ENCODE peak calls at places on chromosomes 2 and 18, in five cellular contexts. H, L, V, F and U are unnamed samples.

GRCh38 chr18:8699948-8700347 is 5.4 kb upstream of the MTCL1 start:
- DNase-seq in H (no peak), L (no peak), V (no peak), F (no peak), U (no peak)

GRCh38 chr18:9648431-9649163 is 34.2 kb upstream of the PPP4R1 start:
- DNase-seq in H (no peak), L (no peak), V (no peak), F (no peak), U (no peak)

GRCh38 chr18:54995421-54995820 is 36.2 kb upstream of the CCDC68 start:
- DNase-seq in H (no peak), F (no peak), L (no peak), V (no peak), U (no peak)

GRCh38 chr2:42859801-42860200 is 67.4 kb upstream of the HAAO start:
- DNase-seq in L (no peak), V (no peak), F (no peak), H (no peak), U (no peak)

GRCh38 chr2:223264541-223265171 is 212.7 kb downstream of the KCNE4 start:
- DNase-seq in H (no peak), F (no peak), V (no peak), L (no peak), U (no peak)

GRCh38 chr2:102111823-102112222 is 30.7 kb upstream of the IL1R1 start:
- DNase-seq in V (no peak), H (no peak), F (no peak), L (no peak), U (no peak)

GRCh38 chr2:64114063-64114911 is 29.9 kb downstream of the PELI1 start:
- DNase-seq in H (no peak), F (no peak), L (no peak), V (peak), U (no peak)

GRCh38 chr18:657311-657997 is at the start of gene TYMS:
- DNase-seq in V (no peak), F (peak), L (peak), H (peak), U (peak)

GRCh38 chr2:144377929-144378328 is 142.0 kb downstream of the ZEB2 start:
- DNase-seq in V (no peak), F (no peak), L (no peak), H (no peak), U (no peak)

GRCh38 chr2:95115418-95115817 is 6.2 kb downstream of the MRPS5 start:
- DNase-seq in H (peak), L (peak), V (peak), F (peak), U (peak)

GRCh38 chr2:12606472-12607000 is 110.2 kb upstream of the TRIB2 start:
- DNase-seq in H (no peak), L (no peak), V (no peak), F (no peak), U (no peak)

GRCh38 chr2:13056259-13056843 is 339.6 kb downstream of the TRIB2 start:
- DNase-seq in H (no peak), V (no peak), L (no peak), F (no peak), U (peak)

GRCh38 chr2:32355976-32356734 is 668 bp upstream of the BIRC6 start:
- DNase-seq in L (no peak), F (no peak), V (peak), H (no peak), U (no peak)

GRCh38 chr2:134120718-134121630 is 132.9 kb upstream of the MGAT5 start:
- DNase-seq in F (peak), V (peak), H (peak), L (peak), U (peak)

GRCh38 chr2:85393836-85394235 is 16.3 kb downstream of the CAPG start:
- DNase-seq in V (no peak), F (no peak), L (peak), H (no peak), U (no peak)

GRCh38 chr2:217301142-217301541 is 441.3 kb upstream of the TNP1 start:
- DNase-seq in L (no peak), F (no peak), H (peak), V (no peak), U (no peak)

GRCh38 chr2:217418544-217418943 is 558.7 kb upstream of the TNP1 start:
- DNase-seq in V (no peak), F (no peak), H (no peak), L (no peak), U (no peak)

GRCh38 chr2:68594674-68595492 is 48.5 kb upstream of the PROKR1 start:
- DNase-seq in F (peak), V (peak), H (peak), L (peak), U (peak)

GRCh38 chr2:234292205-234292954 is 204.5 kb downstream of the ARL4C start:
- DNase-seq in H (no peak), V (no peak), L (peak), F (no peak), U (no peak)

GRCh38 chr2:30797381-30798015 is 9.7 kb downstream of the CAPN13 start:
- DNase-seq in L (no peak), H (no peak), F (no peak), V (no peak), U (no peak)

DNA sequence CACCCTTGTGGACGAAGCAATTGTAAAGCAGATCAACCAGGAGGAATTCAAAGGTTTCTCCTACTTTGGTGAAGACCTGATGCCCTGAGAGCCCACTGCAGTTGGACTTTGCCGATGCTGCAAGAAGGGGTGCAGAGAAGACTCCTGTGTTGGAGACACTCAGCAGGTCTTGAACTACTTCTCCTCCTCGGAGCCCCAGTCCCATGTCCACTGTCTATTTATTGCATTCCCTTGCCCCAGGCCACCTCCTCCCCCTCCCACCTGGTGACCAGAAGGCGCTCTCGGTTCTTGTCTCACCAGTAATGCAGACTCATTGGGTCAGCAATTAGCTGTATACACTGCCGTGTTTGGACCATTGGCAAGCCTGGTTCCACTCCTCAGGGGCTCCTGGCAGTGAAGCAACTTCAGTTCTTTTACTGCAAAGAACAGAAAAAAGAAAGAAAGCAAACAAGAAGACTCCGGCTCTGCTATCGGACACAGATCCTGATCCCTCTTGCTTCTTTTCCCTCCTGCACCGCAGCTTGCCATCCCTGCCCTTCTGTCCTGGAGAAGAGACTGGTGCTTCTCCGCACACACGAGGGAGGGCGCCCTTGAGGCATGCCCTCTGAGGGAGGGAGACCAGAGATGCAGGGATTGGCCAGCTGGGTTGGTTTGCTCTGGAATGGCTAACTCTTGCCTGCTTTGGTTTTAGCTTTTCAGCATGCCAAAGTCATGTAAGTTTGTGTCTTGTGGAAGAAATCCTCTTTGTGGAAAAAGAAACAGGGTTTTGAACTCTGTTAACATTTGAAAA is 112.2 kb upstream of the EPAS1 start:
- DNase-seq in V (no peak), F (no peak), H (no peak), L (peak), U (no peak)
- TF ChIP-seq CTCF in V (peak), F (peak), H (no peak), L (no peak), U (no peak)

GRCh38 chr2:96869824-96870630 is at the start of gene SEMA4C:
- DNase-seq in V (no peak), F (peak), H (peak), L (peak), U (peak)

GRCh38 chr2:96870631-96871255 is 863 bp upstream of the SEMA4C start:
- DNase-seq in L (peak), V (no peak), H (no peak), F (peak), U (no peak)

GRCh38 chr2:96868555-96869280 is 1.2 kb downstream of the SEMA4C start:
- DNase-seq in F (peak), H (peak), L (peak), V (peak), U (peak)

GRCh38 chr2:96867756-96868554 is 1.9 kb downstream of the SEMA4C start:
- DNase-seq in H (no peak), L (no peak), V (no peak), F (no peak), U (no peak)

GRCh38 chr2:96869281-96869823 is 528 bp downstream of the SEMA4C start:
- DNase-seq in V (no peak), F (peak), H (peak), L (peak), U (peak)
- TF ChIP-seq CTCF in V (no peak), F (no peak), H (peak), L (no peak), U (peak)

DNA sequence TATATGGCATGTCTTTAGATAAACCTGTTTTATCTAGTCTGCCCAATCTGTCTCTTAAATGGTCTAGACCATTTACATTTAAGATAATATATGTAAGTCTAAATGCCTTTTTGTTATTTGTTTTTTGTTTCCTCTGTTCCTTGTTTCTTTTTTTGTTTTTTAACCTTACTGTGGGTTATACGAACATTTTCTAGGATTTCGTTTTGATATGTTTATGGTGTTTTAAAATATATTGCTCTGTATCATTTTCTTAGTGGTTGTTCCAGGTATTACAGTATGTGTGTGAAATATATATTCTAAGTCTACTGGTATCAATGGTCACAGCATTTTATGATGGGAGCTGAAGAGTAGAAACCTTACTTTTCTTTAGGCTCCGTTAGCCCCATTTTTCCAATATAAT is 13.4 kb downstream of the BCL2L11 start:
- DNase-seq in H (no peak), L (no peak), V (no peak), F (no peak), U (no peak)
- TF ChIP-seq CTCF in H (no peak), L (peak), V (no peak), F (no peak), U (no peak)

DNA sequence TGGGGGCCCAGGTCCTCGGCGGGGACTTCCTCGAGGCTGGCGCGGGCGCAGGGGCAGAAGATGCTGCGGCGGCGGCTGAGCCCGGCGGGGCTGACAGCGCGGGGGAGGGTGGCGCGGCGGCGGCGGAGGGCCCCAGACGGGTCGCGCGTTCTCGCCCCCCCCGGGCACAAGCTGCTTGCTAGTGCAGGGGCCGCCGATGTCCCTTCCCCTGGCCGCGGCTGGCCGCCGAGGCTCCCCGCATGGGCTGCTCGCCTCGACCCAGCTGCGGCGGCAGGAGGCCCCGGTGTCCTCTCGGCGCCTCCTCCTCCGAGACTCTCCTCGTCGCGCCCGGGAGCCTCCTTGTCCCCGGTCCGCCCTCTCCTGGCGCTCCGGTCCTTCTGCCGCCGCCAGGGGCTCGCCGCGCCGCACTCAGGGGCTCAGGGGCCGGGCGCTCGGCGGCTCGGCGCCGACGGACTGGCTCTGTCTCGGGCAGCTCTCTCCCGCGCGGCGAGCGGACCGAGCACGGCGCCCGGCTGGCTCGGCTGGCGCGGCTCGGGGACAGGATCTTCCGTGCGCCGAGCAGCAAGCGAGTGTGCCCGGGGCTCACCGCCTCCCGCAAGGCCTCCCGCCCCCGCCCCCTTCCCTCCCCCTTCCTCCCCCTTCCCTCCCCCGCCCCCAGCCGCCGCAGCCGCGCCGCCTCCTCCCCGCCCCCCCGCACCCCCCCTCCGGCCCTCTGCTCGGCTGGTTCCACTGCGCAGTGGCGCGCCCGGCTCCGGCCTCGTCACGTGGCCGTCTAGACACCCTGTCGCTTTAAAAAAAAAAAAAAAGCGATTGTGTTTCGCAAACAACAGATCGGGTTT is 902 bp upstream of the SMAD7 start:
- DNase-seq in H (peak), F (peak), L (peak), V (no peak), U (peak)
- TF ChIP-seq CTCF in H (peak), F (peak), L (peak), V (peak), U (peak)

GRCh38 chr2:8229546-8229986 is 452.3 kb upstream of the ID2 start:
- DNase-seq in F (no peak), H (peak), V (peak), L (peak), U (peak)
- TF ChIP-seq CTCF in F (no peak), H (peak), V (peak), L (no peak), U (no peak)

GRCh38 chr18:48676756-48677368 is 138.0 kb downstream of the CTIF start:
- DNase-seq in L (peak), F (peak), V (no peak), H (peak), U (peak)
- TF ChIP-seq CTCF in L (peak), F (peak), V (peak), H (peak), U (peak)

DNA sequence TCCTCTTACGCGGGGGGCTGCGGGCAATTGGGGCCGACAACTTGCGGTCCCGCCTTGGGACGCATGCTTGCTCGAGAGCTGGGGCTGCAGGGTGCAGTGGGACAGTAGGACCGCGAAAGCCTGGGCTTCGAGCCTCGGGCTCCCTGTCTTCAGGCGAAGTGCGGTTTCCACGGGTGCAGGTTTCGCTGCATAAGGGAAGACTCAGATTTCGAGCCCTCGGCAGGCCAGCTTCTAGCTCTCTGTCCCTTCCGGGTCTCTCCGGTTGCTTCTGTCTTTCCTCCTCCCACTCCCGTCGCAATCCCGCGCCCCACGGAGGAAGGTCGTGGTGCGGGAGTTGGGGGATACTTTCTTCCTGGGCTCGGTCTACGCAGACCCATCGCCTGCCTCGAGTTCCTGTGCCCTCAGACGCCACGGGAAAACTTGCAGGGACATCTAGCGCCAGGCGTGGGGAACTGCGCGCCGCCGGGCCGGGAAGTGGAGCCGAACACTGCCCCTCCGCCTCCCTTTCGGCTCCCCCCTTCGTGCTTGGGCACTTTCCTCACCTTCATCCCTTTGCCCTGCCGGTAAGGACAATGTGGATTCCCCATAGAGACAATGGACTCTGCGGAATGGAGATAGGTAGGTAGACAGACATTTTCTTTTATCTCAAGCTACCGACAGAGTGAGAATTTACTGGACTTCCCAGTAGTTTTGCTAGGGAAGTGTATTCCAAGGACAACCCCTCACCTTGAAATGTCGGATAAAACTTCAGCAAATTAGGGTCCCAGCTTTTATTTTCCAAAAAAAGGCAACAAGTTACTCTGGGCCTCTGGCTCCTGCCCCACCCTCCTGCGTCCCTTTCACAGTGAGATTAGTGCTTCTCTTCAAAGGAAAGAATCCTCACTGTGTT is 4.2 kb upstream of the HOXD13 start:
- DNase-seq in V (no peak), F (peak), L (peak), H (peak), U (peak)
- TF ChIP-seq CTCF in V (peak), F (peak), L (peak), H (peak), U (peak)

GRCh38 chr2:140307532-140307931 is 1527.3 kb upstream of the NXPH2 start:
- DNase-seq in H (no peak), V (no peak), F (no peak), L (no peak), U (no peak)
- TF ChIP-seq CTCF in H (no peak), V (no peak), F (no peak), L (no peak), U (no peak)